ENCODE peak calls at places on chromosomes 7 and 10, in five cellular contexts. One of them, this sample, is unnamed.
A peak's percentile ranks its signal among the peaks of the same experiment; 100 is the strongest.

GRCh38 chr10:108544500-108545120 is 1378.7 kb downstream of the XPNPEP1 start:
- DNase-seq in DMS153: peak; percentile 8
- DNase-seq in stimulated activated CD4-positive, alpha-beta T cell treated with anti-CD3 and anti-CD28 coated beads, Interleukin-12 subunit alpha, Interleukin-12 subunit beta, amount 100 ng/mL, for 4 hours: peak; percentile 6
- DNase-seq in T follicular helper cell: no peak
- DNase-seq in NCI-H446 treated with DMSO at 0.1 percent for 48 hours: no peak
- DNase-seq in this sample: no peak

GRCh38 chr10:1779796-1780195 is 42.5 kb upstream of the ADARB2 start:
- DNase-seq in T follicular helper cell: no peak
- DNase-seq in stimulated activated CD4-positive, alpha-beta T cell treated with anti-CD3 and anti-CD28 coated beads, Interleukin-12 subunit alpha, Interleukin-12 subunit beta, amount 100 ng/mL, for 4 hours: no peak
- DNase-seq in DMS153: no peak
- DNase-seq in NCI-H446 treated with DMSO at 0.1 percent for 48 hours: no peak
- DNase-seq in this sample: no peak

GRCh38 chr7:99762680-99763327 is 21.2 kb downstream of the CYP3A4 start:
- DNase-seq in stimulated activated CD4-positive, alpha-beta T cell treated with anti-CD3 and anti-CD28 coated beads, Interleukin-12 subunit alpha, Interleukin-12 subunit beta, amount 100 ng/mL, for 4 hours: no peak
- DNase-seq in NCI-H446 treated with DMSO at 0.1 percent for 48 hours: no peak
- DNase-seq in DMS153: no peak
- DNase-seq in T follicular helper cell: no peak
- DNase-seq in this sample: no peak

GRCh38 chr7:107023522-107024149 is 20.9 kb upstream of the PRKAR2B start:
- DNase-seq in T follicular helper cell: no peak
- DNase-seq in NCI-H446 treated with DMSO at 0.1 percent for 48 hours: no peak
- DNase-seq in stimulated activated CD4-positive, alpha-beta T cell treated with anti-CD3 and anti-CD28 coated beads, Interleukin-12 subunit alpha, Interleukin-12 subunit beta, amount 100 ng/mL, for 4 hours: no peak
- DNase-seq in DMS153: no peak
- DNase-seq in this sample: no peak

GRCh38 chr7:138239244-138239643 is 163.0 kb downstream of the AKR1D1 start:
- DNase-seq in DMS153: no peak
- DNase-seq in stimulated activated CD4-positive, alpha-beta T cell treated with anti-CD3 and anti-CD28 coated beads, Interleukin-12 subunit alpha, Interleukin-12 subunit beta, amount 100 ng/mL, for 4 hours: no peak
- DNase-seq in NCI-H446 treated with DMSO at 0.1 percent for 48 hours: no peak
- DNase-seq in T follicular helper cell: no peak
- DNase-seq in this sample: no peak

GRCh38 chr7:72546586-72546985 is 134.4 kb upstream of the CALN1 start:
- DNase-seq in DMS153: no peak
- DNase-seq in T follicular helper cell: no peak
- DNase-seq in NCI-H446 treated with DMSO at 0.1 percent for 48 hours: no peak
- DNase-seq in stimulated activated CD4-positive, alpha-beta T cell treated with anti-CD3 and anti-CD28 coated beads, Interleukin-12 subunit alpha, Interleukin-12 subunit beta, amount 100 ng/mL, for 4 hours: no peak
- DNase-seq in this sample: no peak

GRCh38 chr10:49595713-49596492 is 14.2 kb upstream of the SLC18A3 start:
- DNase-seq in DMS153: no peak
- DNase-seq in T follicular helper cell: no peak
- DNase-seq in stimulated activated CD4-positive, alpha-beta T cell treated with anti-CD3 and anti-CD28 coated beads, Interleukin-12 subunit alpha, Interleukin-12 subunit beta, amount 100 ng/mL, for 4 hours: no peak
- DNase-seq in NCI-H446 treated with DMSO at 0.1 percent for 48 hours: no peak
- DNase-seq in this sample: peak; percentile 72

GRCh38 chr10:26860026-26860541 is 674 bp downstream of the ABI1 start:
- DNase-seq in T follicular helper cell: peak; percentile 52
- DNase-seq in stimulated activated CD4-positive, alpha-beta T cell treated with anti-CD3 and anti-CD28 coated beads, Interleukin-12 subunit alpha, Interleukin-12 subunit beta, amount 100 ng/mL, for 4 hours: peak; percentile 36
- DNase-seq in NCI-H446 treated with DMSO at 0.1 percent for 48 hours: no peak
- DNase-seq in DMS153: no peak
- DNase-seq in this sample: peak; percentile 3

GRCh38 chr7:101422361-101423195 is 59.9 kb downstream of the COL26A1 start:
- DNase-seq in stimulated activated CD4-positive, alpha-beta T cell treated with anti-CD3 and anti-CD28 coated beads, Interleukin-12 subunit alpha, Interleukin-12 subunit beta, amount 100 ng/mL, for 4 hours: no peak
- DNase-seq in NCI-H446 treated with DMSO at 0.1 percent for 48 hours: no peak
- DNase-seq in DMS153: no peak
- DNase-seq in T follicular helper cell: no peak
- DNase-seq in this sample: no peak

GRCh38 chr10:101301111-101301731 is 52.7 kb upstream of the BTRC start:
- DNase-seq in stimulated activated CD4-positive, alpha-beta T cell treated with anti-CD3 and anti-CD28 coated beads, Interleukin-12 subunit alpha, Interleukin-12 subunit beta, amount 100 ng/mL, for 4 hours: peak; percentile 25
- DNase-seq in T follicular helper cell: no peak
- DNase-seq in DMS153: peak; percentile 57
- DNase-seq in NCI-H446 treated with DMSO at 0.1 percent for 48 hours: peak; percentile 6
- DNase-seq in this sample: peak; percentile 27

GRCh38 chr7:3112499-3113134 is 69.0 kb upstream of the CARD11 start:
- DNase-seq in T follicular helper cell: no peak
- DNase-seq in NCI-H446 treated with DMSO at 0.1 percent for 48 hours: no peak
- DNase-seq in DMS153: no peak
- DNase-seq in stimulated activated CD4-positive, alpha-beta T cell treated with anti-CD3 and anti-CD28 coated beads, Interleukin-12 subunit alpha, Interleukin-12 subunit beta, amount 100 ng/mL, for 4 hours: no peak
- DNase-seq in this sample: peak; percentile 17

GRCh38 chr10:92284112-92284704 is 6.7 kb downstream of the CPEB3 start:
- DNase-seq in DMS153: no peak
- DNase-seq in T follicular helper cell: no peak
- DNase-seq in NCI-H446 treated with DMSO at 0.1 percent for 48 hours: no peak
- DNase-seq in stimulated activated CD4-positive, alpha-beta T cell treated with anti-CD3 and anti-CD28 coated beads, Interleukin-12 subunit alpha, Interleukin-12 subunit beta, amount 100 ng/mL, for 4 hours: no peak
- DNase-seq in this sample: no peak

GRCh38 chr10:125226823-125227222 is 66.5 kb upstream of the CTBP2 start:
- DNase-seq in T follicular helper cell: no peak
- DNase-seq in NCI-H446 treated with DMSO at 0.1 percent for 48 hours: no peak
- DNase-seq in stimulated activated CD4-positive, alpha-beta T cell treated with anti-CD3 and anti-CD28 coated beads, Interleukin-12 subunit alpha, Interleukin-12 subunit beta, amount 100 ng/mL, for 4 hours: no peak
- DNase-seq in DMS153: no peak
- DNase-seq in this sample: no peak

GRCh38 chr7:5360971-5361370 is 62.7 kb downstream of the TNRC18 start:
- DNase-seq in stimulated activated CD4-positive, alpha-beta T cell treated with anti-CD3 and anti-CD28 coated beads, Interleukin-12 subunit alpha, Interleukin-12 subunit beta, amount 100 ng/mL, for 4 hours: no peak
- DNase-seq in NCI-H446 treated with DMSO at 0.1 percent for 48 hours: no peak
- DNase-seq in DMS153: no peak
- DNase-seq in T follicular helper cell: no peak
- DNase-seq in this sample: no peak

GRCh38 chr10:66586073-66586472 is 339.8 kb upstream of the LRRTM3 start:
- DNase-seq in stimulated activated CD4-positive, alpha-beta T cell treated with anti-CD3 and anti-CD28 coated beads, Interleukin-12 subunit alpha, Interleukin-12 subunit beta, amount 100 ng/mL, for 4 hours: no peak
- DNase-seq in DMS153: no peak
- DNase-seq in NCI-H446 treated with DMSO at 0.1 percent for 48 hours: peak; percentile 13
- DNase-seq in T follicular helper cell: no peak
- DNase-seq in this sample: no peak

GRCh38 chr10:79048639-79049550 is 19.9 kb upstream of the ZMIZ1 start:
- DNase-seq in stimulated activated CD4-positive, alpha-beta T cell treated with anti-CD3 and anti-CD28 coated beads, Interleukin-12 subunit alpha, Interleukin-12 subunit beta, amount 100 ng/mL, for 4 hours: no peak
- DNase-seq in T follicular helper cell: no peak
- DNase-seq in DMS153: no peak
- DNase-seq in NCI-H446 treated with DMSO at 0.1 percent for 48 hours: no peak
- DNase-seq in this sample: no peak

GRCh38 chr10:6958723-6959122 is 378.6 kb upstream of the PRKCQ start:
- DNase-seq in DMS153: no peak
- DNase-seq in T follicular helper cell: no peak
- DNase-seq in NCI-H446 treated with DMSO at 0.1 percent for 48 hours: no peak
- DNase-seq in stimulated activated CD4-positive, alpha-beta T cell treated with anti-CD3 and anti-CD28 coated beads, Interleukin-12 subunit alpha, Interleukin-12 subunit beta, amount 100 ng/mL, for 4 hours: no peak
- DNase-seq in this sample: no peak

GRCh38 chr7:106206826-106207541 is 77.8 kb downstream of the NAMPT start:
- DNase-seq in T follicular helper cell: no peak
- DNase-seq in stimulated activated CD4-positive, alpha-beta T cell treated with anti-CD3 and anti-CD28 coated beads, Interleukin-12 subunit alpha, Interleukin-12 subunit beta, amount 100 ng/mL, for 4 hours: no peak
- DNase-seq in DMS153: no peak
- DNase-seq in NCI-H446 treated with DMSO at 0.1 percent for 48 hours: no peak
- DNase-seq in this sample: no peak

GRCh38 chr7:128380807-128381130 is 19.3 kb upstream of the PRRT4 start:
- DNase-seq in NCI-H446 treated with DMSO at 0.1 percent for 48 hours: no peak
- DNase-seq in DMS153: no peak
- DNase-seq in stimulated activated CD4-positive, alpha-beta T cell treated with anti-CD3 and anti-CD28 coated beads, Interleukin-12 subunit alpha, Interleukin-12 subunit beta, amount 100 ng/mL, for 4 hours: no peak
- DNase-seq in T follicular helper cell: no peak
- DNase-seq in this sample: no peak

GRCh38 chr10:35433851-35434426 is 97.6 kb downstream of the CCNY start:
- DNase-seq in stimulated activated CD4-positive, alpha-beta T cell treated with anti-CD3 and anti-CD28 coated beads, Interleukin-12 subunit alpha, Interleukin-12 subunit beta, amount 100 ng/mL, for 4 hours: no peak
- DNase-seq in T follicular helper cell: no peak
- DNase-seq in NCI-H446 treated with DMSO at 0.1 percent for 48 hours: no peak
- DNase-seq in DMS153: no peak
- DNase-seq in this sample: peak; percentile 3

GRCh38 chr10:29501692-29502091 is 133.1 kb downstream of the SVIL start:
- DNase-seq in T follicular helper cell: no peak
- DNase-seq in stimulated activated CD4-positive, alpha-beta T cell treated with anti-CD3 and anti-CD28 coated beads, Interleukin-12 subunit alpha, Interleukin-12 subunit beta, amount 100 ng/mL, for 4 hours: no peak
- DNase-seq in NCI-H446 treated with DMSO at 0.1 percent for 48 hours: no peak
- DNase-seq in DMS153: no peak
- DNase-seq in this sample: no peak

GRCh38 chr7:4177001-4177400 is 505.1 kb upstream of the FOXK1 start:
- DNase-seq in NCI-H446 treated with DMSO at 0.1 percent for 48 hours: no peak
- DNase-seq in DMS153: no peak
- DNase-seq in stimulated activated CD4-positive, alpha-beta T cell treated with anti-CD3 and anti-CD28 coated beads, Interleukin-12 subunit alpha, Interleukin-12 subunit beta, amount 100 ng/mL, for 4 hours: no peak
- DNase-seq in T follicular helper cell: no peak
- DNase-seq in this sample: no peak

GRCh38 chr10:63573068-63573697 is 52.0 kb downstream of the REEP3 start:
- DNase-seq in T follicular helper cell: no peak
- DNase-seq in stimulated activated CD4-positive, alpha-beta T cell treated with anti-CD3 and anti-CD28 coated beads, Interleukin-12 subunit alpha, Interleukin-12 subunit beta, amount 100 ng/mL, for 4 hours: no peak
- DNase-seq in NCI-H446 treated with DMSO at 0.1 percent for 48 hours: peak; percentile 22
- DNase-seq in DMS153: peak; percentile 2
- DNase-seq in this sample: peak; percentile 53

GRCh38 chr7:39541493-39541892 is 24.7 kb upstream of the YAE1 start:
- DNase-seq in NCI-H446 treated with DMSO at 0.1 percent for 48 hours: no peak
- DNase-seq in T follicular helper cell: no peak
- DNase-seq in DMS153: no peak
- DNase-seq in stimulated activated CD4-positive, alpha-beta T cell treated with anti-CD3 and anti-CD28 coated beads, Interleukin-12 subunit alpha, Interleukin-12 subunit beta, amount 100 ng/mL, for 4 hours: no peak
- DNase-seq in this sample: no peak

GRCh38 chr7:442457-442856 is 77.2 kb downstream of the PDGFA start:
- DNase-seq in stimulated activated CD4-positive, alpha-beta T cell treated with anti-CD3 and anti-CD28 coated beads, Interleukin-12 subunit alpha, Interleukin-12 subunit beta, amount 100 ng/mL, for 4 hours: no peak
- DNase-seq in DMS153: no peak
- DNase-seq in T follicular helper cell: no peak
- DNase-seq in NCI-H446 treated with DMSO at 0.1 percent for 48 hours: no peak
- DNase-seq in this sample: no peak

GRCh38 chr7:129540340-129540739 is 38.0 kb downstream of the SMKR1 start:
- DNase-seq in T follicular helper cell: no peak
- DNase-seq in DMS153: no peak
- DNase-seq in NCI-H446 treated with DMSO at 0.1 percent for 48 hours: no peak
- DNase-seq in stimulated activated CD4-positive, alpha-beta T cell treated with anti-CD3 and anti-CD28 coated beads, Interleukin-12 subunit alpha, Interleukin-12 subunit beta, amount 100 ng/mL, for 4 hours: no peak
- DNase-seq in this sample: no peak

GRCh38 chr7:126685018-126685573 is 567.6 kb downstream of the GRM8 start:
- DNase-seq in DMS153: no peak
- DNase-seq in T follicular helper cell: no peak
- DNase-seq in stimulated activated CD4-positive, alpha-beta T cell treated with anti-CD3 and anti-CD28 coated beads, Interleukin-12 subunit alpha, Interleukin-12 subunit beta, amount 100 ng/mL, for 4 hours: no peak
- DNase-seq in NCI-H446 treated with DMSO at 0.1 percent for 48 hours: no peak
- DNase-seq in this sample: no peak

GRCh38 chr7:137025469-137026175 is 157.2 kb downstream of the CHRM2 start:
- DNase-seq in T follicular helper cell: no peak
- DNase-seq in stimulated activated CD4-positive, alpha-beta T cell treated with anti-CD3 and anti-CD28 coated beads, Interleukin-12 subunit alpha, Interleukin-12 subunit beta, amount 100 ng/mL, for 4 hours: no peak
- DNase-seq in DMS153: no peak
- DNase-seq in NCI-H446 treated with DMSO at 0.1 percent for 48 hours: no peak
- DNase-seq in this sample: no peak

GRCh38 chr7:3887071-3887691 is 586.1 kb downstream of the SDK1 start:
- DNase-seq in T follicular helper cell: no peak
- DNase-seq in NCI-H446 treated with DMSO at 0.1 percent for 48 hours: no peak
- DNase-seq in DMS153: no peak
- DNase-seq in stimulated activated CD4-positive, alpha-beta T cell treated with anti-CD3 and anti-CD28 coated beads, Interleukin-12 subunit alpha, Interleukin-12 subunit beta, amount 100 ng/mL, for 4 hours: no peak
- DNase-seq in this sample: no peak

GRCh38 chr7:75695036-75695435 is 43.7 kb downstream of the HIP1 start:
- DNase-seq in stimulated activated CD4-positive, alpha-beta T cell treated with anti-CD3 and anti-CD28 coated beads, Interleukin-12 subunit alpha, Interleukin-12 subunit beta, amount 100 ng/mL, for 4 hours: no peak
- DNase-seq in T follicular helper cell: no peak
- DNase-seq in NCI-H446 treated with DMSO at 0.1 percent for 48 hours: no peak
- DNase-seq in DMS153: no peak
- DNase-seq in this sample: peak; percentile 51

GRCh38 chr10:86036544-86036831 is 330.1 kb downstream of the GRID1 start:
- DNase-seq in T follicular helper cell: no peak
- DNase-seq in stimulated activated CD4-positive, alpha-beta T cell treated with anti-CD3 and anti-CD28 coated beads, Interleukin-12 subunit alpha, Interleukin-12 subunit beta, amount 100 ng/mL, for 4 hours: no peak
- DNase-seq in DMS153: no peak
- DNase-seq in NCI-H446 treated with DMSO at 0.1 percent for 48 hours: no peak
- DNase-seq in this sample: no peak

GRCh38 chr7:79837915-79838314 is 296.7 kb upstream of the GNAI1 start:
- DNase-seq in stimulated activated CD4-positive, alpha-beta T cell treated with anti-CD3 and anti-CD28 coated beads, Interleukin-12 subunit alpha, Interleukin-12 subunit beta, amount 100 ng/mL, for 4 hours: no peak
- DNase-seq in T follicular helper cell: no peak
- DNase-seq in DMS153: no peak
- DNase-seq in NCI-H446 treated with DMSO at 0.1 percent for 48 hours: no peak
- DNase-seq in this sample: no peak

GRCh38 chr7:136692221-136692620 is 176.2 kb upstream of the CHRM2 start:
- DNase-seq in stimulated activated CD4-positive, alpha-beta T cell treated with anti-CD3 and anti-CD28 coated beads, Interleukin-12 subunit alpha, Interleukin-12 subunit beta, amount 100 ng/mL, for 4 hours: no peak
- DNase-seq in NCI-H446 treated with DMSO at 0.1 percent for 48 hours: no peak
- DNase-seq in T follicular helper cell: no peak
- DNase-seq in DMS153: no peak
- DNase-seq in this sample: no peak

This sample was measured in DMS79 treated with DMSO at 0.1 percent for 48 hours.